ENCODE peak calls at places on chromosomes 13 and 19, in six cellular contexts. W is psoas muscle, K is AG09309, H is GM23338, P is BJ, X is thoracic aorta. N is an unnamed sample.

GRCh38 chr19:17488593-17489391 is 18.5 kb downstream of the SLC27A1 start:
- DNase-seq in W (peak; percentile 63), X (no peak), P (no peak), H (peak; percentile 99), K (no peak), N (peak; percentile 92)

GRCh38 chr13:105519766-105520165 is 1015.7 kb downstream of the EFNB2 start:
- DNase-seq in P (no peak), K (no peak), X (no peak), W (no peak), H (no peak), N (no peak)

GRCh38 chr13:42969558-42970172 is 22.4 kb downstream of the EPSTI1 start:
- DNase-seq in W (peak; percentile 81), K (no peak), X (peak; percentile 38), H (peak; percentile 93), P (no peak), N (peak; percentile 95)

GRCh38 chr19:34402074-34402600 is 2.1 kb upstream of the PDCD2L start:
- DNase-seq in P (no peak), W (no peak), K (no peak), H (no peak), X (no peak), N (no peak)

GRCh38 chr13:107866007-107866665 is 349.2 kb downstream of the LIG4 start:
- DNase-seq in P (no peak), K (no peak), H (peak; percentile 63), W (no peak), X (no peak), N (no peak)

GRCh38 chr13:111359237-111359915 is 38.9 kb downstream of the TEX29 start:
- DNase-seq in W (no peak), K (no peak), X (no peak), H (peak; percentile 85), P (no peak), N (peak; percentile 69)

GRCh38 chr13:59360108-59360507 is 803.6 kb downstream of the DIAPH3 start:
- DNase-seq in P (no peak), W (peak; percentile 13), X (no peak), H (peak; percentile 13), K (no peak), N (no peak)

GRCh38 chr13:94382520-94382919 is 97.0 kb downstream of the DCT start:
- DNase-seq in X (no peak), H (no peak), K (no peak), P (no peak), W (no peak), N (no peak)

GRCh38 chr19:19059018-19059836 is 4.6 kb upstream of the SLC25A42 start:
- DNase-seq in P (no peak), H (no peak), X (no peak), W (no peak), K (no peak), N (no peak)

GRCh38 chr19:2797280-2797679 is 12.0 kb downstream of the THOP1 start:
- DNase-seq in W (no peak), K (no peak), X (no peak), P (no peak), H (no peak), N (no peak)

GRCh38 chr13:25678398-25678797 is 306.6 kb downstream of the ATP8A2 start:
- DNase-seq in H (no peak), X (no peak), P (no peak), W (no peak), K (no peak), N (no peak)

GRCh38 chr13:21458457-21458815 is 667 bp downstream of the ZDHHC20 start:
- DNase-seq in H (peak; percentile 78), W (peak; percentile 18), K (no peak), X (no peak), P (no peak), N (peak; percentile 36)

GRCh38 chr19:11324748-11325389 is 14.6 kb downstream of the RAB3D start:
- DNase-seq in W (no peak), X (no peak), P (no peak), K (no peak), H (no peak), N (no peak)

GRCh38 chr13:30051531-30052060 is 201.2 kb upstream of the UBL3 start:
- DNase-seq in W (no peak), K (no peak), X (no peak), P (no peak), H (peak; percentile 17), N (no peak)

GRCh38 chr13:41603917-41604316 is 146.6 kb downstream of the RGCC start:
- DNase-seq in H (no peak), X (no peak), K (no peak), W (peak; percentile 33), P (no peak), N (no peak)

GRCh38 chr13:35210234-35210633 is 266.3 kb downstream of the MAB21L1 start:
- DNase-seq in H (no peak), K (no peak), P (no peak), X (no peak), W (no peak), N (no peak)

GRCh38 chr13:43838909-43839308 is 40.6 kb downstream of the CCDC122 start:
- DNase-seq in K (peak; percentile 78), W (no peak), H (no peak), X (no peak), P (peak; percentile 66), N (no peak)

GRCh38 chr19:33750587-33751385 is 45.9 kb upstream of the KCTD15 start:
- DNase-seq in H (no peak), X (no peak), W (no peak), K (no peak), P (no peak), N (no peak)

GRCh38 chr19:55692681-55693081 is 17.7 kb downstream of the EPN1 start:
- DNase-seq in X (no peak), H (no peak), W (no peak), K (no peak), P (no peak), N (no peak)

GRCh38 chr13:53012707-53013106 is 15.9 kb upstream of the OLFM4 start:
- DNase-seq in W (no peak), X (no peak), K (no peak), P (no peak), H (no peak), N (no peak)

GRCh38 chr13:102907016-102907756 is 61.4 kb downstream of the ERCC5 start:
- DNase-seq in H (no peak), K (no peak), X (no peak), P (no peak), W (no peak), N (no peak)

GRCh38 chr19:21463449-21464105 is 41.8 kb upstream of the ZNF429 start:
- DNase-seq in H (peak; percentile 98), X (no peak), P (no peak), K (no peak), W (no peak), N (no peak)

DNA sequence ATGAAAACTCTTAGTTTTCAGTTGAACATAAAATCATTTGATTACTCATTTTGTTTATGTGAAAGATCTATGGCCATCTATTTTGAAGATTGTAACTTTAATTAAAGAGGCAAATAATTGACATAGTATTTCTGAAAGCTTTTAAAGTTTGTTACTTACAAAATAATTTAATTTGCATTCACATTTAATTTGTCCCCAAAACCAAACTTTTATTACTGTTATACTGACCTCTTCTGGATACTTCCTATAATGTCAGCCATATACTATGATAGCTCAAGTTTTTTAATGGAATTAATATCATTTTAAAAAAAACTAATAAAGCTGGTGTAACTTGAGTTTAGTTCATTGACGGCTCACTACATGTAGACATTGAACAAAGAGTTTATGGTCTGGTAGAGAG is 4.9 kb upstream of the SGCG start:
- DNase-seq in H (peak; percentile 19), X (no peak), W (no peak), P (no peak), K (no peak), N (no peak)
- TF ChIP-seq CTCF in H (peak; percentile 64), X (peak; percentile 10), W (peak; percentile 13), P (peak; percentile 42), K (peak; percentile 23), N (no peak)

GRCh38 chr19:37452500-37453245 is 14.6 kb downstream of the ZNF569 start:
- DNase-seq in H (no peak), X (no peak), W (no peak), P (no peak), K (no peak), N (no peak)
- H3K4me3 ChIP-seq in H (no peak overlapping the region), X (peak overlapping the region; percentile 15), W (no peak overlapping the region), P (no peak overlapping the region), K (no peak overlapping the region), N (no peak overlapping the region)

GRCh38 chr19:16324064-16324383 is 602 bp upstream of the KLF2 start:
- DNase-seq in P (no peak), W (no peak), K (no peak), X (no peak), H (no peak), N (no peak)

GRCh38 chr19:16326401-16327130 is 1.9 kb downstream of the KLF2 start:
- DNase-seq in H (peak; percentile 69), P (no peak), K (no peak), X (no peak), W (peak; percentile 40), N (no peak)

GRCh38 chr19:16324384-16325160 is at the start of gene KLF2:
- DNase-seq in W (peak; percentile 96), H (peak; percentile 77), K (peak; percentile 67), X (peak; percentile 69), P (peak; percentile 64), N (peak; percentile 89)

GRCh38 chr19:16325671-16326400 is 1.2 kb downstream of the KLF2 start:
- DNase-seq in P (no peak), W (peak; percentile 49), H (peak; percentile 93), X (no peak), K (no peak), N (peak; percentile 91)

DNA sequence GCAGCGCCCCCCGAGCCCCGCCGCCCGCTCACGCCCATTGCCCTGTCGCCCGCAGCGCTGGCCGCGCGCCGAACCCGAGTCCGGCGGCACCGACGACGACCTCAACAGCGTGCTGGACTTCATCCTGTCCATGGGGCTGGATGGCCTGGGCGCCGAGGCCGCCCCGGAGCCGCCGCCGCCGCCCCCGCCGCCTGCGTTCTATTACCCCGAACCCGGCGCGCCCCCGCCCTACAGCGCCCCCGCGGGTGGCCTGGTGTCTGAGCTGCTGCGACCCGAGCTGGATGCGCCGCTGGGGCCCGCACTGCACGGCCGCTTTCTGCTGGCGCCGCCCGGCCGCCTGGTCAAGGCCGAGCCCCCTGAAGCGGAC is 518 bp downstream of the KLF2 start:
- DNase-seq in X (no peak), H (peak; percentile 71), P (no peak), K (no peak), W (peak; percentile 66), N (peak; percentile 90)
- TF ChIP-seq CTCF in X (no peak), H (no peak), P (no peak), K (no peak), W (peak; percentile 10), N (no peak)

GRCh38 chr19:50820086-50820485 is 3.5 kb downstream of the KLK1 start:
- DNase-seq in P (no peak), K (no peak), W (no peak), H (no peak), X (no peak), N (no peak)
- H3K4me3 ChIP-seq in P (no peak overlapping the region), K (no peak overlapping the region), W (no peak overlapping the region), H (peak overlapping the region; percentile 66), X (no peak overlapping the region), N (no peak overlapping the region)

N was measured in lower leg skin.